ENCODE peak calls at places on chromosomes 4 and X, in four cellular contexts. G is ELR, V is transverse colon, D is Right ventricle myocardium superior. B is an unnamed sample.

GRCh38 chr4:138832563-138832962 is 183.0 kb upstream of the NOCT start:
- DNase-seq in D (no peak), G (no peak), V (no peak), B (no peak)

GRCh38 chr4:81833596-81833995 is 361.9 kb upstream of the RASGEF1B start:
- DNase-seq in V (no peak), D (no peak), G (no peak), B (no peak)

GRCh38 chr4:17817027-17817426 is 6.2 kb downstream of the NCAPG start:
- DNase-seq in G (peak; percentile 64), D (no peak), V (no peak), B (peak; percentile 63)

GRCh38 chr4:73127839-73128448 is 58.4 kb upstream of the COX18 start:
- DNase-seq in D (no peak), G (peak; percentile 23), V (no peak), B (peak; percentile 12)

GRCh38 chr4:173073939-173074500 is 94.6 kb upstream of the GALNT7 start:
- DNase-seq in G (no peak), V (no peak), D (no peak), B (no peak)

GRCh38 chr4:108060164-108060563 is 70.5 kb downstream of the HADH start:
- DNase-seq in D (no peak), V (no peak), G (peak; percentile 68), B (peak; percentile 49)

GRCh38 chr4:37793562-37793961 is 32.9 kb upstream of the PGM2 start:
- DNase-seq in G (peak; percentile 28), D (no peak), V (no peak), B (peak; percentile 14)

GRCh38 chr4:52111995-52112394 is 60.9 kb downstream of the SPATA18 start:
- DNase-seq in D (no peak), V (no peak), G (no peak), B (no peak)

GRCh38 chr4:38760915-38761314 is 21.9 kb downstream of the TLR10 start:
- DNase-seq in D (no peak), V (no peak), G (no peak), B (no peak)

GRCh38 chr4:118338981-118339765 is 13.6 kb downstream of the PRSS12 start:
- DNase-seq in V (no peak), D (no peak), G (peak; percentile 86), B (peak; percentile 62)

GRCh38 chr4:110631582-110632505 is 9.0 kb upstream of the PITX2 start:
- DNase-seq in V (peak; percentile 70), D (peak; percentile 66), G (peak; percentile 89), B (peak; percentile 58)

GRCh38 chr4:40183615-40184411 is 13.0 kb upstream of the RHOH start:
- DNase-seq in G (peak; percentile 11), V (no peak), D (no peak), B (peak; percentile 92)

GRCh38 chr4:48403779-48404178 is 62.5 kb downstream of the SLAIN2 start:
- DNase-seq in V (no peak), G (no peak), D (no peak), B (no peak)

GRCh38 chr4:92307886-92308285 is 4.1 kb downstream of the GRID2 start:
- DNase-seq in G (no peak), D (no peak), V (no peak), B (no peak)

GRCh38 chr4:130510661-130511060 is 1414.7 kb downstream of the C4orf33 start:
- DNase-seq in D (no peak), V (no peak), G (no peak), B (no peak)

GRCh38 chrX:123906557-123907316 is 46.9 kb downstream of the XIAP start:
- DNase-seq in G (peak; percentile 31), D (no peak), V (peak; percentile 38), B (peak; percentile 8)

GRCh38 chr4:39205000-39205399 is 22.7 kb downstream of the WDR19 start:
- DNase-seq in G (no peak), D (no peak), V (no peak), B (no peak)

GRCh38 chrX:71618303-71618721 is at the start of gene CXCR3:
- DNase-seq in D (peak; percentile 49), V (peak; percentile 52), G (no peak), B (no peak)

GRCh38 chrX:47278684-47279083 is 45.9 kb downstream of the USP11 start:
- DNase-seq in G (peak; percentile 30), V (no peak), D (no peak), B (peak; percentile 74)

GRCh38 chrX:915427-916234 is 285.0 kb downstream of the SHOX start:
- DNase-seq in V (no peak), D (no peak), G (no peak), B (no peak)

GRCh38 chr4:185479507-185479971 is 8.0 kb upstream of the CCDC110 start:
- DNase-seq in G (no peak), D (no peak), V (no peak), B (peak; percentile 19)

GRCh38 chr4:110769578-110769977 is 146.7 kb upstream of the PITX2 start:
- DNase-seq in V (no peak), G (no peak), D (no peak), B (no peak)

B was measured in bronchial epithelial cell.